ENCODE peak calls at places on chromosome 13, in four cellular contexts. Q is NCI-H1092, W is choroid plexus epithelial cell, K is GF-D8. F is an unnamed sample.

GRCh38 chr13:37942929-37943328 is 73.4 kb upstream of the TRPC4 start:
- DNase-seq in Q (no peak), W (no peak), K (no peak), F (no peak)

GRCh38 chr13:51733656-51734334 is 70.2 kb downstream of the DHRS12 start:
- DNase-seq in Q (no peak), W (no peak), K (peak), F (no peak)

GRCh38 chr13:31072041-31072440 is 89.7 kb downstream of the HSPH1 start:
- DNase-seq in Q (no peak), W (peak), K (no peak), F (no peak)

GRCh38 chr13:86403213-86403612 is 604.0 kb upstream of the SLITRK6 start:
- DNase-seq in Q (no peak), W (no peak), K (no peak), F (no peak)

GRCh38 chr13:74101436-74101835 is 32.8 kb downstream of the KLF12 start:
- DNase-seq in Q (no peak), W (no peak), K (no peak), F (no peak)

GRCh38 chr13:98142427-98143156 is at the start of gene FARP1:
- DNase-seq in Q (peak), W (peak), K (no peak), F (peak)

GRCh38 chr13:100836696-100837095 is 162.1 kb upstream of the TMTC4 start:
- DNase-seq in Q (no peak), W (peak), K (no peak), F (no peak)

GRCh38 chr13:112708560-112709240 is 18.9 kb downstream of the ATP11A start:
- DNase-seq in Q (no peak), W (no peak), K (no peak), F (no peak)

GRCh38 chr13:40190656-40191100 is 475.8 kb downstream of the FOXO1 start:
- DNase-seq in Q (no peak), W (peak), K (no peak), F (no peak)

GRCh38 chr13:30105381-30105780 is 202.0 kb downstream of the KATNAL1 start:
- DNase-seq in Q (no peak), W (no peak), K (no peak), F (no peak)

GRCh38 chr13:80339841-80340642 is 884 bp downstream of the SPRY2 start:
- DNase-seq in Q (peak), W (peak), K (peak), F (peak)

GRCh38 chr13:29435125-29435911 is 160.2 kb downstream of the SLC7A1 start:
- DNase-seq in Q (no peak), W (peak), K (no peak), F (no peak)

GRCh38 chr13:35941374-35941773 is 189.8 kb downstream of the DCLK1 start:
- DNase-seq in Q (no peak), W (no peak), K (no peak), F (no peak)

GRCh38 chr13:110392510-110393233 is 85.6 kb downstream of the COL4A2 start:
- DNase-seq in Q (no peak), W (peak), K (no peak), F (no peak)

GRCh38 chr13:114151565-114152284 is 19.3 kb upstream of the RASA3 start:
- DNase-seq in Q (peak), W (no peak), K (no peak), F (no peak)

GRCh38 chr13:27423333-27423732 is 1.1 kb upstream of the GTF3A start:
- DNase-seq in Q (no peak), W (no peak), K (no peak), F (no peak)

GRCh38 chr13:99610702-99611289 is 109.5 kb downstream of the TM9SF2 start:
- DNase-seq in Q (no peak), W (no peak), K (no peak), F (no peak)

GRCh38 chr13:20633802-20634201 is 66.8 kb downstream of the IFT88 start:
- DNase-seq in Q (no peak), W (no peak), K (no peak), F (no peak)

GRCh38 chr13:95643471-95643813 is 1.1 kb downstream of the DZIP1 start:
- DNase-seq in Q (no peak), W (peak), K (no peak), F (no peak)

GRCh38 chr13:76016799-76017198 is 380.7 kb downstream of the LMO7 start:
- DNase-seq in Q (no peak), W (peak), K (no peak), F (no peak)

GRCh38 chr13:85738696-85739320 is 60.4 kb downstream of the SLITRK6 start:
- DNase-seq in Q (no peak), W (no peak), K (no peak), F (no peak)

GRCh38 chr13:39468306-39468705 is 134.7 kb downstream of the LHFPL6 start:
- DNase-seq in Q (no peak), W (no peak), K (no peak), F (no peak)

GRCh38 chr13:66210677-66211076 is 1019.5 kb downstream of the PCDH9 start:
- DNase-seq in Q (no peak), W (peak), K (no peak), F (no peak)

GRCh38 chr13:101911752-101912151 is 459.3 kb downstream of the ITGBL1 start:
- DNase-seq in Q (no peak), W (no peak), K (no peak), F (no peak)

GRCh38 chr13:106302011-106302410 is 233.5 kb downstream of the EFNB2 start:
- DNase-seq in Q (no peak), W (no peak), K (no peak), F (no peak)

GRCh38 chr13:96299235-96299634 is 209.3 kb downstream of the HS6ST3 start:
- DNase-seq in Q (no peak), W (no peak), K (no peak), F (no peak)